ENCODE peak calls at places on chromosome 5, in seven cellular contexts. N is A549; P is bronchial epithelial cell; H is RPMI7951; O is NCI-H1417; G is Daoy; J is CD8-positive, alpha-beta memory T cell. I is an unnamed sample.

GRCh38 chr5:179530069-179530998 is 20.0 kb upstream of the RUFY1 start:
- DNase-seq in P (no peak), H (peak), G (peak), O (no peak), J (peak), N (no peak), I (peak)

GRCh38 chr5:78691073-78691960 is 42.7 kb upstream of the LHFPL2 start:
- DNase-seq in N (no peak), H (no peak), G (no peak), O (peak), J (no peak), P (no peak), I (no peak)

GRCh38 chr5:170633235-170634041 is 129.6 kb downstream of the KCNIP1 start:
- DNase-seq in H (peak), J (no peak), G (peak), O (peak), P (peak), N (peak), I (peak)

GRCh38 chr5:174688441-174689354 is 35.7 kb upstream of the MSX2 start:
- DNase-seq in G (peak), H (no peak), P (no peak), J (no peak), O (no peak), N (no peak), I (no peak)

GRCh38 chr5:94021246-94021645 is 279.8 kb upstream of the POU5F2 start:
- DNase-seq in N (peak), P (peak), J (no peak), G (peak), H (peak), O (peak), I (no peak)

GRCh38 chr5:40680741-40681350 is 1.1 kb downstream of the PTGER4 start:
- DNase-seq in G (peak), N (no peak), O (no peak), P (no peak), H (no peak), J (peak), I (no peak)

GRCh38 chr5:138914338-138914737 is 39.2 kb upstream of the LRRTM2 start:
- DNase-seq in G (no peak), O (no peak), N (no peak), J (no peak), P (no peak), H (no peak), I (no peak)

GRCh38 chr5:133247881-133248642 is 196.2 kb downstream of the HSPA4 start:
- DNase-seq in P (no peak), H (peak), G (peak), N (peak), O (peak), J (no peak), I (peak)

GRCh38 chr5:41176952-41177351 is 36.4 kb downstream of the C6 start:
- DNase-seq in H (no peak), P (peak), J (no peak), G (no peak), O (no peak), N (no peak), I (no peak)

GRCh38 chr5:175652741-175653663 is 4.9 kb upstream of the HRH2 start:
- DNase-seq in J (peak), N (no peak), G (peak), H (peak), O (no peak), P (no peak), I (no peak)

GRCh38 chr5:7850533-7851239 is at the start of gene CFAP90:
- DNase-seq in J (peak), P (no peak), O (peak), H (no peak), G (peak), N (no peak), I (peak)

GRCh38 chr5:148740966-148741742 is 85.3 kb upstream of the ADRB2 start:
- DNase-seq in H (peak), J (no peak), G (peak), O (peak), N (peak), P (peak), I (no peak)

GRCh38 chr5:134948929-134949328 is 18.8 kb upstream of the CATSPER3 start:
- DNase-seq in P (peak), O (no peak), N (no peak), J (no peak), H (peak), G (peak), I (no peak)

GRCh38 chr5:50995285-50995942 is 329.0 kb downstream of the PARP8 start:
- DNase-seq in N (no peak), O (no peak), H (no peak), G (no peak), J (no peak), P (no peak), I (no peak)

GRCh38 chr5:44150075-44150723 is 239.0 kb downstream of the FGF10 start:
- DNase-seq in N (no peak), O (no peak), G (no peak), P (no peak), J (no peak), H (no peak), I (no peak)

GRCh38 chr5:9288234-9288633 is 257.6 kb downstream of the SEMA5A start:
- DNase-seq in H (peak), J (no peak), P (no peak), G (no peak), N (no peak), O (no peak), I (no peak)

GRCh38 chr5:14440598-14441401 is 140.8 kb upstream of the OTULINL start:
- DNase-seq in P (peak), G (no peak), N (no peak), J (no peak), H (no peak), O (peak), I (peak)

GRCh38 chr5:82793808-82794419 is 283.3 kb downstream of the TMEM167A start:
- DNase-seq in N (peak), P (peak), J (peak), O (peak), G (peak), H (peak), I (peak)

GRCh38 chr5:163914911-163915310 is 409.5 kb downstream of the MAT2B start:
- DNase-seq in O (no peak), H (peak), J (no peak), G (no peak), P (peak), N (no peak), I (no peak)

GRCh38 chr5:2697041-2697440 is 54.4 kb downstream of the IRX2 start:
- DNase-seq in O (no peak), N (no peak), J (no peak), G (no peak), P (no peak), H (no peak), I (no peak)

GRCh38 chr5:150026682-150027172 is 26.2 kb downstream of the HMGXB3 start:
- DNase-seq in N (no peak), G (no peak), H (no peak), O (no peak), P (no peak), J (no peak), I (no peak)

GRCh38 chr5:154673506-154673905 is 81.7 kb upstream of the LARP1 start:
- DNase-seq in N (no peak), J (no peak), O (no peak), G (no peak), H (no peak), P (no peak), I (no peak)

GRCh38 chr5:103452666-103453065 is 109.9 kb downstream of the NUDT12 start:
- DNase-seq in O (no peak), N (no peak), G (peak), J (no peak), H (no peak), P (no peak), I (no peak)

GRCh38 chr5:147851578-147851977 is 20.1 kb upstream of the SPINK1 start:
- DNase-seq in O (no peak), G (no peak), N (no peak), H (no peak), J (no peak), P (no peak), I (no peak)

GRCh38 chr5:143033535-143034260 is 263.5 kb downstream of the ARHGAP26 start:
- DNase-seq in G (peak), J (no peak), N (peak), H (peak), P (peak), O (no peak), I (no peak)

GRCh38 chr5:95812100-95812472 is 10.4 kb downstream of the GLRX start:
- DNase-seq in H (no peak), J (peak), N (no peak), P (no peak), G (peak), O (no peak), I (no peak)

GRCh38 chr5:144368556-144368955 is 197.9 kb downstream of the KCTD16 start:
- DNase-seq in J (no peak), H (no peak), O (peak), G (no peak), P (peak), N (no peak), I (no peak)

GRCh38 chr5:75435101-75435500 is 76.3 kb downstream of the CERT1 start:
- DNase-seq in H (no peak), P (no peak), J (no peak), O (no peak), N (no peak), G (no peak), I (no peak)

GRCh38 chr5:56358703-56359428 is 125.7 kb upstream of the ANKRD55 start:
- DNase-seq in J (no peak), P (peak), H (peak), N (peak), O (no peak), G (peak), I (no peak)

GRCh38 chr5:41161271-41161670 is 52.1 kb downstream of the C6 start:
- DNase-seq in P (no peak), J (no peak), G (no peak), O (no peak), N (no peak), H (no peak), I (no peak)